ENCODE peak calls at places on chromosomes 6 and 20, in ten cellular contexts. Q is WTC11; H is upper lobe of right lung; C is NAMALWA; M is GM13977; G is foreskin keratinocyte; I is cerebellar cortex; L is stimulated activated CD4-positive, alpha-beta T cell treated with anti-CD3 and anti-CD28 coated beads, Interleukin-2, amount 100 ng/mL, for 48 hours; T is GM19239; K is psoas muscle. A is an unnamed sample.
A peak's percentile ranks its signal among the peaks of the same experiment; 100 is the strongest.

GRCh38 chr6:113171882-113172281 is 685.3 kb upstream of the MARCKS start:
- DNase-seq in Q (no peak), K (no peak), H (no peak), C (no peak), G (no peak), T (no peak), M (no peak), L (no peak), I (peak; percentile 23), A (no peak)

GRCh38 chr20:15236812-15237211 is 899.4 kb upstream of the FLRT3 start:
- DNase-seq in L (no peak), H (no peak), I (no peak), C (peak; percentile 63), G (peak; percentile 35), T (peak; percentile 9), K (no peak), Q (peak; percentile 60), M (peak; percentile 22), A (no peak)

GRCh38 chr6:28653876-28654275 is 128.2 kb downstream of the GPX5 start:
- DNase-seq in G (no peak), I (no peak), Q (no peak), H (no peak), K (no peak), C (no peak), T (no peak), M (no peak), L (no peak), A (no peak)

GRCh38 chr6:8103726-8104125 is 1.4 kb upstream of the EEF1E1 start:
- DNase-seq in H (no peak), I (no peak), C (no peak), L (no peak), Q (no peak), T (no peak), G (no peak), M (no peak), K (no peak), A (no peak)

GRCh38 chr20:16695633-16696032 is 34.2 kb upstream of the SNRPB2 start:
- DNase-seq in I (no peak), M (no peak), L (no peak), H (no peak), Q (no peak), K (no peak), C (no peak), G (no peak), T (no peak), A (no peak)

GRCh38 chr6:97394160-97394748 is 111.2 kb upstream of the MMS22L start:
- DNase-seq in Q (peak; percentile 31), K (no peak), L (peak; percentile 41), C (peak; percentile 85), T (peak; percentile 21), H (no peak), I (peak; percentile 57), G (peak; percentile 5), M (peak; percentile 49), A (no peak)

GRCh38 chr6:29661071-29661470 is 4.2 kb downstream of the MOG start:
- DNase-seq in M (no peak), H (no peak), Q (no peak), L (no peak), C (no peak), T (no peak), G (no peak), K (no peak), I (no peak), A (no peak)

GRCh38 chr6:16602035-16602434 is 159.2 kb downstream of the ATXN1 start:
- DNase-seq in Q (no peak), I (no peak), C (no peak), G (no peak), K (no peak), M (peak; percentile 74), T (peak; percentile 36), H (no peak), L (peak; percentile 48), A (peak; percentile 46)

GRCh38 chr6:35085359-35086281 is 55.5 kb downstream of the TCP11 start:
- DNase-seq in L (no peak), T (no peak), M (peak; percentile 9), C (no peak), Q (no peak), G (no peak), K (no peak), I (no peak), H (peak; percentile 46), A (peak; percentile 7)

GRCh38 chr20:22791432-22791831 is 207.1 kb upstream of the FOXA2 start:
- DNase-seq in I (no peak), M (no peak), G (no peak), L (no peak), T (no peak), K (no peak), H (no peak), Q (no peak), C (no peak), A (no peak)

GRCh38 chr6:10407018-10407673 is 7.7 kb downstream of the TFAP2A start:
- DNase-seq in K (no peak), M (no peak), I (no peak), L (no peak), C (no peak), H (no peak), T (no peak), G (no peak), Q (no peak), A (no peak)

GRCh38 chr6:70234561-70235236 is 68.2 kb downstream of the COL9A1 start:
- DNase-seq in M (no peak), Q (no peak), H (no peak), T (no peak), L (no peak), I (no peak), G (no peak), C (no peak), K (no peak), A (no peak)

GRCh38 chr6:18507018-18507415 is 119.9 kb downstream of the RNF144B start:
- DNase-seq in C (peak; percentile 38), I (peak; percentile 5), K (no peak), T (no peak), M (no peak), H (no peak), Q (no peak), L (no peak), G (no peak), A (no peak)

GRCh38 chr6:159686697-159687096 is 6.3 kb downstream of the SOD2 start:
- DNase-seq in C (no peak), T (no peak), I (no peak), G (no peak), Q (no peak), H (no peak), K (no peak), L (no peak), M (no peak), A (no peak)

GRCh38 chr6:144149894-144150672 is at the start of gene STX11:
- DNase-seq in M (peak; percentile 86), G (no peak), K (peak; percentile 76), H (peak; percentile 92), Q (peak; percentile 64), I (no peak), C (peak; percentile 75), T (no peak), L (peak; percentile 75), A (peak; percentile 58)

GRCh38 chr6:137883400-137883888 is 16.4 kb downstream of the TNFAIP3 start:
- DNase-seq in L (no peak), K (no peak), Q (no peak), T (no peak), M (no peak), G (no peak), H (no peak), I (no peak), C (no peak), A (no peak)

GRCh38 chr6:37671061-37671460 is 26.6 kb downstream of the MDGA1 start:
- DNase-seq in C (no peak), G (no peak), L (no peak), K (no peak), I (no peak), Q (no peak), T (no peak), H (no peak), M (no peak), A (no peak)

GRCh38 chr20:64029293-64030117 is 6.5 kb upstream of the C20orf204 start:
- DNase-seq in H (no peak), M (no peak), I (no peak), G (no peak), Q (no peak), T (no peak), C (no peak), L (no peak), K (no peak), A (no peak)

GRCh38 chr6:1311400-1312192 is at the start of gene FOXQ1:
- DNase-seq in H (peak; percentile 95), C (no peak), Q (peak; percentile 70), M (peak; percentile 51), L (no peak), G (peak; percentile 64), I (peak; percentile 31), T (no peak), K (no peak), A (peak; percentile 29)

GRCh38 chr6:167907837-167908681 is 81.3 kb downstream of the AFDN start:
- DNase-seq in C (peak; percentile 7), M (no peak), L (no peak), T (no peak), Q (no peak), I (peak; percentile 59), H (no peak), G (peak; percentile 23), K (no peak), A (no peak)

GRCh38 chr6:43909474-43910148 is 139.6 kb downstream of the VEGFA start:
- DNase-seq in L (no peak), G (no peak), Q (no peak), M (no peak), H (no peak), T (no peak), C (no peak), K (no peak), I (no peak), A (no peak)

GRCh38 chr6:22421187-22421586 is 124.4 kb upstream of the PRL start:
- DNase-seq in H (no peak), Q (no peak), C (no peak), K (no peak), I (no peak), L (no peak), M (no peak), T (no peak), G (peak; percentile 48), A (no peak)

GRCh38 chr6:33599413-33599911 is 19.4 kb upstream of the BAK1 start:
- DNase-seq in K (no peak), H (no peak), M (no peak), T (no peak), C (no peak), I (no peak), L (no peak), Q (no peak), G (no peak), A (no peak)

GRCh38 chr6:85468326-85468725 is 18.4 kb downstream of the NT5E start:
- DNase-seq in H (no peak), T (no peak), M (no peak), I (no peak), K (no peak), C (no peak), G (no peak), L (no peak), Q (no peak), A (no peak)

A was measured in GM12892.